ENCODE peak calls at places on chromosomes 12 and 14, in eight cellular contexts. T is fibroblast of pulmonary artery, P is Peyer's patch, U is Panc1, V is AG09309, K is hepatocyte, B is K562, Y is HFFc6. I is an unnamed sample.

GRCh38 chr14:70789961-70790360 is 19.4 kb downstream of the MAP3K9 start:
- DNase-seq in B (no peak), U (no peak), Y (no peak), T (no peak), V (no peak), K (no peak), P (no peak), I (no peak)

GRCh38 chr12:82625523-82625922 is 61.2 kb upstream of the TMTC2 start:
- DNase-seq in P (no peak), V (no peak), K (no peak), Y (no peak), U (no peak), B (no peak), T (no peak), I (no peak)

GRCh38 chr12:1811281-1811947 is 9.0 kb upstream of the LRTM2 start:
- DNase-seq in V (no peak), B (no peak), Y (no peak), U (no peak), P (no peak), K (no peak), T (peak), I (no peak)

GRCh38 chr14:67941456-67942018 is 122.0 kb downstream of the RAD51B start:
- DNase-seq in K (peak), T (peak), Y (no peak), V (no peak), U (no peak), B (no peak), P (no peak), I (no peak)

GRCh38 chr12:110247340-110248095 is 33.5 kb upstream of the ATP2A2 start:
- DNase-seq in K (peak), V (no peak), Y (no peak), P (no peak), B (no peak), T (no peak), U (no peak), I (no peak)

GRCh38 chr14:106809615-106810014 is 1283.2 kb downstream of the TMEM121 start:
- DNase-seq in P (no peak), U (no peak), Y (no peak), K (no peak), T (no peak), B (no peak), V (no peak), I (no peak)

GRCh38 chr12:69101505-69101904 is 137.9 kb upstream of the CPSF6 start:
- DNase-seq in U (no peak), Y (no peak), K (no peak), T (peak), P (no peak), V (no peak), B (no peak), I (no peak)

GRCh38 chr12:111767362-111768158 is 827 bp downstream of the ALDH2 start:
- DNase-seq in P (no peak), U (no peak), T (no peak), V (no peak), B (no peak), K (peak), Y (peak), I (no peak)

GRCh38 chr12:53324113-53324778 is 2.8 kb upstream of the AAAS start:
- DNase-seq in V (no peak), K (no peak), Y (no peak), B (no peak), T (no peak), P (peak), U (no peak), I (no peak)

GRCh38 chr12:93203361-93203760 is 174.4 kb upstream of the NUDT4 start:
- DNase-seq in K (no peak), U (no peak), P (no peak), T (no peak), Y (no peak), B (no peak), V (no peak), I (no peak)
- TF ChIP-seq CTCF in K (no peak), U (no peak), P (no peak), T (no peak), Y (no peak), B (no peak), V (no peak), I (no peak)

GRCh38 chr14:21038416-21039058 is 3.6 kb upstream of the RNASE7 start:
- DNase-seq in Y (no peak), P (no peak), B (no peak), V (no peak), U (no peak), T (no peak), K (no peak), I (no peak)

GRCh38 chr14:21039585-21040369 is 2.4 kb upstream of the RNASE7 start:
- DNase-seq in U (no peak), B (no peak), K (peak), P (peak), V (no peak), T (peak), Y (peak), I (no peak)

GRCh38 chr14:21039059-21039422 is 3.1 kb upstream of the RNASE7 start:
- DNase-seq in P (peak), B (no peak), Y (no peak), K (peak), U (no peak), V (no peak), T (peak), I (peak)

GRCh38 chr14:21041676-21042433 is at the start of gene RNASE7:
- DNase-seq in B (no peak), V (no peak), T (peak), Y (peak), U (no peak), K (no peak), P (no peak), I (no peak)

DNA sequence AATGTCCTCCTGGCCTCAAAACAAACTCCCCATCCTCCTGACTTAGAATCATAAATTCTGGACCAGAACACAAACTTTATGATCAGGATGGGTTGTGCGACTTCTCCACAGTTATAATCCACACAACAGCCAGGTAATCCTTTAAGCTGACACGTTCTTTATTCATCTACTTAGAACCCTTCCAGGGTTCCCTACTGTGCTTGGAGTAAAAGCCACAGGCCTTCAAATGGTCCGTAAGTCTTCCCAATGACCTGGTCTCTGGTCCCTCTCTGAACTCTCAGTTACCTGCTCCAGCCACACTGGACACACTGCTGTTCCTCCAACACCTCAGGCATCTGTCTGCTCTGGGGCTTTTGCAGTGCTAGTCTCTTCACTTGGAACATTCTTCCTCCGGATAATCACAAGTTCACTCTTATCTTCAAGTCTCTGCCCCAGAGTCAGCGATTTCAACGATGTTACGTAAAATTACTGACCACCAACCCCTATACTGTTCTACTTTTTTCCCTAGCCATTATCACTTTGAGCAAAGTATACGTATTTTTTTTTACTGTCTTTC is 1.7 kb upstream of the RNASE7 start:
- DNase-seq in K (no peak), P (no peak), V (no peak), B (no peak), T (no peak), Y (no peak), U (no peak), I (no peak)
- TF ChIP-seq CTCF in K (no peak), P (peak), V (no peak), B (no peak), T (no peak), Y (no peak), U (peak), I (no peak)

GRCh38 chr14:26163761-26164160 is 434.1 kb downstream of the NOVA1 start:
- DNase-seq in Y (no peak), T (peak), U (no peak), V (no peak), B (no peak), K (peak), P (no peak), I (no peak)
- TF ChIP-seq CTCF in Y (peak), T (peak), U (peak), V (no peak), B (no peak), K (peak), P (no peak), I (no peak)

DNA sequence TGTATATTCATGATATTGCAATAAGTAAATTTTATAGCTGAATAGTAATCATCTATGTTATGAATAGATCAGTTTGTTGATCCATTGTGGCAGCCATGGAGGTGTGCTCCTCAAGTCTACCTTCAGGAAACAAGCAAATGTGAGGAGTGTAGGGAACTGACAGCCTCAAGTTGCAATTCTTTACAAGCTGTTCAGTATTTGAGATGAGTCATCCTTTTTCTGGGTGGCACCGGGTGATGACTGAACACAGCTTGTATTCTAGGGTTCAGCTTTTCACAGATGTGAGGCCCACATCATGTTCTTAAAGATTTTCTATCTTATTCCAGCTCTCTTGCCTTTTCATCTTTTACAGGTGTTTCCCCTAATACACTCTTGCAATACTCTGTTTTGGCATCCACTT is 452.4 kb downstream of the KCNH5 start:
- DNase-seq in U (no peak), V (no peak), Y (no peak), B (no peak), T (peak), K (peak), P (no peak), I (no peak)
- TF ChIP-seq CTCF in U (no peak), V (no peak), Y (no peak), B (no peak), T (no peak), K (no peak), P (no peak), I (no peak)

GRCh38 chr12:128387811-128388422 is 120.9 kb downstream of the TMEM132C start:
- DNase-seq in B (peak), K (peak), Y (no peak), P (no peak), T (no peak), V (no peak), U (peak), I (peak)
- TF ChIP-seq CTCF in B (peak), K (peak), Y (peak), P (no peak), T (no peak), V (peak), U (peak), I (peak)

DNA sequence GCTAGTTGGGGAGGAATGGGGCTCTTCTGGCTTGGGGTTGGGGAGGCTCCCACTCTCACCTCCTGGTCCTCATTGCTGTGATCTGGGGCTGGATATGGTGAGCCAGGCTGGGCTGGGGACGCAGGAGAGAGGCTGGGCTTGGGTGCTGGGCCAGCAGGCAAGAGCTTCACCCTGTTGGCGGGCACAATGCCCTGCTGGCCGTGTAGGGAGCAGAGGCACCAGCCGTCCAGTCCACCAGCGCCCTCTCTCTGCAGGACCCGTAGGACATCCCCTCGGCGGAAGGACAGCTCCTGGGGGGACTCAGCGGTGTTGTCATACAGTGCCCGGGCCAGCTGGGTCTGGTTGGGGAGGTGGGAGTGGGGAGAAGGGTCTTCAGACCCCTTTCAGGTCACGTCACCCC is 4.5 kb downstream of the EFS start:
- DNase-seq in U (no peak), K (no peak), Y (no peak), P (no peak), V (no peak), T (no peak), B (peak), I (no peak)
- TF ChIP-seq CTCF in U (peak), K (no peak), Y (peak), P (no peak), V (peak), T (no peak), B (peak), I (no peak)

GRCh38 chr14:20441466-20441865 is 5.5 kb upstream of the KLHL33 start:
- DNase-seq in V (no peak), U (no peak), T (no peak), P (no peak), K (no peak), Y (no peak), B (no peak), I (no peak)

GRCh38 chr14:20436363-20436755 is 393 bp upstream of the KLHL33 start:
- DNase-seq in V (peak), Y (peak), P (no peak), T (peak), U (no peak), B (no peak), K (no peak), I (no peak)

GRCh38 chr14:20440465-20440864 is 4.5 kb upstream of the KLHL33 start:
- DNase-seq in T (no peak), B (no peak), K (no peak), U (no peak), P (no peak), V (no peak), Y (no peak), I (no peak)

GRCh38 chr14:20438664-20439063 is 2.7 kb upstream of the KLHL33 start:
- DNase-seq in U (no peak), T (no peak), B (no peak), Y (no peak), V (no peak), P (no peak), K (no peak), I (no peak)

GRCh38 chr14:20440882-20441281 is 4.9 kb upstream of the KLHL33 start:
- DNase-seq in P (peak), K (no peak), U (no peak), T (no peak), B (no peak), V (no peak), Y (no peak), I (no peak)
- TF ChIP-seq CTCF in P (no peak), K (no peak), U (no peak), T (no peak), B (no peak), V (no peak), Y (no peak), I (no peak)

I was measured in mesothelial cell of epicardium.